ENCODE peak calls at places on chromosomes 2 and 18, in six cellular contexts. B is stimulated activated CD4-positive, alpha-beta T cell treated with anti-CD3 and anti-CD28 coated beads, Interleukin-1b, Interleukin-23, amount 100 ng/mL, for 24 hours; W is transverse colon; I is C1 segment of cervical spinal cord; E is neural progenitor cell; C is naive thymus-derived CD8-positive, alpha-beta T cell. P is an unnamed sample.

GRCh38 chr18:30556112-30556511 is 486.4 kb downstream of the DSC3 start:
- DNase-seq in B (no peak), W (peak; percentile 73), I (no peak), E (no peak), C (no peak), P (no peak)

GRCh38 chr2:100977511-100977910 is 24.6 kb upstream of the RPL31 start:
- DNase-seq in B (no peak), W (no peak), I (no peak), E (no peak), C (no peak), P (no peak)

GRCh38 chr2:222887124-222887523 is 26.3 kb downstream of the ACSL3 start:
- DNase-seq in B (no peak), W (no peak), I (no peak), E (no peak), C (no peak), P (no peak)

GRCh38 chr2:134426721-134427120 is 172.8 kb downstream of the MGAT5 start:
- DNase-seq in B (no peak), W (no peak), I (no peak), E (no peak), C (no peak), P (no peak)

GRCh38 chr18:56314396-56314795 is 324.0 kb downstream of the TXNL1 start:
- DNase-seq in B (no peak), W (no peak), I (no peak), E (no peak), C (no peak), P (no peak)

GRCh38 chr2:214126135-214126534 is 284.7 kb upstream of the VWC2L start:
- DNase-seq in B (no peak), W (no peak), I (no peak), E (no peak), C (no peak), P (no peak)

GRCh38 chr18:62838475-62839098 is 123.2 kb downstream of the PHLPP1 start:
- DNase-seq in B (no peak), W (no peak), I (no peak), E (no peak), C (no peak), P (no peak)

GRCh38 chr2:215059724-215060123 is 78.7 kb downstream of the ABCA12 start:
- DNase-seq in B (no peak), W (no peak), I (no peak), E (no peak), C (no peak), P (no peak)

GRCh38 chr2:72892506-72893173 is 5.4 kb downstream of the SPR start:
- DNase-seq in B (peak; percentile 42), W (peak; percentile 76), I (peak; percentile 29), E (peak; percentile 87), C (peak; percentile 49), P (peak; percentile 77)

GRCh38 chr18:61845212-61845611 is 47.6 kb downstream of the RNF152 start:
- DNase-seq in B (no peak), W (no peak), I (no peak), E (no peak), C (no peak), P (no peak)

GRCh38 chr18:60663060-60663989 is 290.8 kb upstream of the MC4R start:
- DNase-seq in B (no peak), W (no peak), I (no peak), E (no peak), C (no peak), P (no peak)

GRCh38 chr18:63975632-63976031 is 5.8 kb downstream of the SERPINB8 start:
- DNase-seq in B (no peak), W (no peak), I (no peak), E (no peak), C (no peak), P (no peak)

GRCh38 chr18:11761553-11761952 is 72.5 kb downstream of the GNAL start:
- DNase-seq in B (no peak), W (no peak), I (no peak), E (peak; percentile 63), C (no peak), P (no peak)

GRCh38 chr18:43720036-43720435 is 442.7 kb upstream of the SYT4 start:
- DNase-seq in B (no peak), W (no peak), I (no peak), E (no peak), C (no peak), P (no peak)

GRCh38 chr2:143473206-143473605 is 344.0 kb downstream of the ARHGAP15 start:
- DNase-seq in B (no peak), W (no peak), I (no peak), E (no peak), C (no peak), P (no peak)

GRCh38 chr2:237180987-237181386 is 95.3 kb downstream of the COPS8 start:
- DNase-seq in B (no peak), W (no peak), I (no peak), E (no peak), C (no peak), P (no peak)

GRCh38 chr2:232997749-232998665 is 15.0 kb downstream of the NGEF start:
- DNase-seq in B (no peak), W (no peak), I (no peak), E (no peak), C (no peak), P (no peak)

GRCh38 chr2:185241556-185241955 is 497.0 kb upstream of the FSIP2 start:
- DNase-seq in B (no peak), W (no peak), I (no peak), E (no peak), C (no peak), P (no peak)

GRCh38 chr2:134227666-134228065 is 26.2 kb upstream of the MGAT5 start:
- DNase-seq in B (no peak), W (no peak), I (no peak), E (no peak), C (no peak), P (no peak)

GRCh38 chr18:48545690-48546365 is 7.0 kb downstream of the CTIF start:
- DNase-seq in B (no peak), W (peak; percentile 40), I (peak; percentile 12), E (peak; percentile 95), C (no peak), P (peak; percentile 80)

GRCh38 chr2:191670787-191671186 is 7.1 kb upstream of the NABP1 start:
- DNase-seq in B (no peak), W (no peak), I (no peak), E (no peak), C (no peak), P (no peak)

GRCh38 chr2:62705859-62706720 is 577 bp downstream of the EHBP1 start:
- DNase-seq in B (peak; percentile 2), W (peak; percentile 67), I (peak; percentile 79), E (peak; percentile 44), C (no peak), P (peak; percentile 73)

GRCh38 chr2:112077814-112078213 is 22.7 kb downstream of the TMEM87B start:
- DNase-seq in B (no peak), W (no peak), I (no peak), E (peak; percentile 20), C (no peak), P (peak; percentile 22)

GRCh38 chr18:37231251-37231650 is 334.3 kb downstream of the CELF4 start:
- DNase-seq in B (no peak), W (no peak), I (no peak), E (no peak), C (no peak), P (no peak)

GRCh38 chr2:241324775-241325174 is 9.1 kb downstream of the SEPTIN2 start:
- DNase-seq in B (no peak), W (no peak), I (no peak), E (no peak), C (no peak), P (no peak)

GRCh38 chr2:176704282-176704773 is 435.1 kb downstream of the MTX2 start:
- DNase-seq in B (no peak), W (no peak), I (no peak), E (no peak), C (no peak), P (no peak)

GRCh38 chr2:201701591-201701990 is 3.1 kb upstream of the MPP4 start:
- DNase-seq in B (no peak), W (no peak), I (peak; percentile 58), E (no peak), C (no peak), P (no peak)

GRCh38 chr2:105515581-105516415 is 116.9 kb upstream of the FHL2 start:
- DNase-seq in B (no peak), W (no peak), I (peak; percentile 86), E (no peak), C (no peak), P (no peak)

GRCh38 chr18:6452194-6452593 is 37.5 kb upstream of the L3MBTL4 start:
- DNase-seq in B (no peak), W (no peak), I (no peak), E (no peak), C (no peak), P (no peak)

P was measured in WTC11.